ENCODE peak calls at places on chromosomes 16 and 17, in seven cellular contexts. P is fibroblast of pulmonary artery, T is CD14-positive monocyte, H is left lung, I is tibial nerve, K is AG09309, A is HFF-Myc. M is an unnamed sample.
A peak's percentile ranks its signal among the peaks of the same experiment; 100 is the strongest.

GRCh38 chr16:1656808-1657617 is 21.1 kb upstream of the JPT2 start:
- DNase-seq in P (no peak), T (no peak), H (no peak), I (no peak), K (no peak), A (no peak), M (no peak)

GRCh38 chr17:83161298-83162034 is 82.1 kb downstream of the METRNL start:
- DNase-seq in P (no peak), T (no peak), H (peak; percentile 62), I (no peak), K (peak; percentile 63), A (peak; percentile 88), M (no peak)

GRCh38 chr17:35879748-35880654 is at the start of gene CCL5:
- DNase-seq in P (peak; percentile 59), T (no peak), H (no peak), I (no peak), K (no peak), A (no peak), M (no peak)

GRCh38 chr16:1089822-1090619 is 6.0 kb downstream of the C1QTNF8 start:
- DNase-seq in P (no peak), T (no peak), H (no peak), I (no peak), K (no peak), A (no peak), M (no peak)

GRCh38 chr17:13665872-13666635 is 64.3 kb upstream of the HS3ST3A1 start:
- DNase-seq in P (no peak), T (no peak), H (no peak), I (no peak), K (no peak), A (no peak), M (no peak)

GRCh38 chr17:78397681-78398101 is 19.2 kb downstream of the PGS1 start:
- DNase-seq in P (peak; percentile 46), T (no peak), H (no peak), I (no peak), K (no peak), A (no peak), M (no peak)

GRCh38 chr17:3944485-3945388 is 19.5 kb downstream of the ATP2A3 start:
- DNase-seq in P (peak; percentile 52), T (no peak), H (peak; percentile 85), I (peak; percentile 34), K (no peak), A (no peak), M (peak; percentile 93)

GRCh38 chr16:23104032-23104955 is 45.0 kb downstream of the USP31 start:
- DNase-seq in P (no peak), T (no peak), H (no peak), I (no peak), K (no peak), A (no peak), M (no peak)

GRCh38 chr17:70239391-70239826 is 70.1 kb downstream of the KCNJ2 start:
- DNase-seq in P (no peak), T (no peak), H (no peak), I (no peak), K (no peak), A (no peak), M (no peak)

GRCh38 chr16:3645108-3645503 is 9.4 kb upstream of the DNASE1 start:
- DNase-seq in P (no peak), T (no peak), H (no peak), I (no peak), K (no peak), A (no peak), M (no peak)

GRCh38 chr16:87163637-87164036 is 153.6 kb downstream of the C16orf95 start:
- DNase-seq in P (no peak), T (no peak), H (no peak), I (no peak), K (no peak), A (no peak), M (no peak)

GRCh38 chr17:63445571-63446217 is 412 bp downstream of the CYB561 start:
- DNase-seq in P (peak; percentile 38), T (no peak), H (peak; percentile 81), I (no peak), K (no peak), A (no peak), M (peak; percentile 57)

GRCh38 chr17:76264755-76265623 is at the start of gene UBALD2:
- DNase-seq in P (peak; percentile 100), T (peak; percentile 99), H (peak; percentile 98), I (peak; percentile 98), K (peak; percentile 99), A (peak; percentile 97), M (peak; percentile 96)

GRCh38 chr17:73474370-73474988 is 162.7 kb upstream of the CDC42EP4 start:
- DNase-seq in P (peak; percentile 79), T (no peak), H (peak; percentile 76), I (peak; percentile 21), K (peak; percentile 0), A (peak; percentile 7), M (no peak)

GRCh38 chr16:76176153-76176552 is 101.0 kb upstream of the CNTNAP4 start:
- DNase-seq in P (no peak), T (no peak), H (no peak), I (no peak), K (no peak), A (no peak), M (no peak)

GRCh38 chr16:23026777-23027362 is 122.4 kb downstream of the USP31 start:
- DNase-seq in P (peak; percentile 30), T (no peak), H (no peak), I (no peak), K (no peak), A (peak; percentile 15), M (peak; percentile 74)

GRCh38 chr16:30652005-30652296 is 1.2 kb downstream of the PRR14 start:
- DNase-seq in P (no peak), T (no peak), H (no peak), I (no peak), K (no peak), A (no peak), M (no peak)

GRCh38 chr16:30652718-30653117 is 2.0 kb downstream of the PRR14 start:
- DNase-seq in P (no peak), T (no peak), H (no peak), I (no peak), K (no peak), A (no peak), M (no peak)

GRCh38 chr16:30651124-30652004 is 604 bp downstream of the PRR14 start:
- DNase-seq in P (peak; percentile 68), T (peak; percentile 69), H (peak; percentile 94), I (peak; percentile 26), K (no peak), A (no peak), M (peak; percentile 61)

GRCh38 chr16:30649725-30650368 is 913 bp upstream of the PRR14 start:
- DNase-seq in P (no peak), T (no peak), H (no peak), I (peak; percentile 27), K (no peak), A (no peak), M (no peak)

DNA sequence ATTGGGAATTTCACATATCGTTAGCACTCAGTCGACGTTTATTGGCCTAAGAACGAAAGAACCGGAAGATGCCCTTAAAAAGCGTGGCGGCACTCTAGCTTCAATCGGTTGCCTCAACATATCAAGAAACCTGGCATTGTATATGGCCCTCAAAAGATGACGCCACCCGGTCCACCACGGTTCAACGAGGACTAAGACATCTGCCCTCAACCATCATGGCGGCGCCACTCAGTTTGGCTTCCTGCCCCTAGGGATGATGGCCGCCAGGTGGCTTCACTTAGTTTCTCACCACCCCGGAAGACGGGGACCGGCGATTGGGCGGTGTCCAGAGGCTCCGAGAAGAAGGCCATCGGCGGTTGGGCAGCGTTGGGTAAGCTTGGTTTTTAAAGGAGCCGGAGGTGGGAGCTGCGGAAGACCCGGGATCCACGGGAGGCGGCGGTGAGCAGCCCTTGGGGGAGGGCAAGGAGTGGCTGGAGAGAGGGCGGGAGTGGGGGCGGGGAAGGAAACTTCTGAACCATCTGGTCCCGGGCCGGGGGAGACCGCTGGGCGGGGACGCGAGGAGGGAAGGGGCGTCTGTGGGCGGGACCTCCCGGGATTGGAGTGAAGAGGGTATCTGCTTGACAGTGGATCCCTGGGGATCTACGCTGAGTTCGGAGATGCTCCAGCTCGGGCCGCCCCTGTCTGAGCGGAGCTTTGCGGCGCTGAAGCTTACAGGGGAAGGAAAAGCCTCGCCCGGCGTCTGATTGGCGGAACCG is at the start of gene PRR14:
- DNase-seq in P (peak; percentile 100), T (peak; percentile 100), H (peak; percentile 99), I (peak; percentile 99), K (peak; percentile 97), A (peak; percentile 97), M (peak; percentile 99)
- TF ChIP-seq CTCF in P (peak; percentile 3), T (no peak), H (peak; percentile 66), I (peak; percentile 20), K (peak; percentile 9), A (no peak), M (no peak)

DNA sequence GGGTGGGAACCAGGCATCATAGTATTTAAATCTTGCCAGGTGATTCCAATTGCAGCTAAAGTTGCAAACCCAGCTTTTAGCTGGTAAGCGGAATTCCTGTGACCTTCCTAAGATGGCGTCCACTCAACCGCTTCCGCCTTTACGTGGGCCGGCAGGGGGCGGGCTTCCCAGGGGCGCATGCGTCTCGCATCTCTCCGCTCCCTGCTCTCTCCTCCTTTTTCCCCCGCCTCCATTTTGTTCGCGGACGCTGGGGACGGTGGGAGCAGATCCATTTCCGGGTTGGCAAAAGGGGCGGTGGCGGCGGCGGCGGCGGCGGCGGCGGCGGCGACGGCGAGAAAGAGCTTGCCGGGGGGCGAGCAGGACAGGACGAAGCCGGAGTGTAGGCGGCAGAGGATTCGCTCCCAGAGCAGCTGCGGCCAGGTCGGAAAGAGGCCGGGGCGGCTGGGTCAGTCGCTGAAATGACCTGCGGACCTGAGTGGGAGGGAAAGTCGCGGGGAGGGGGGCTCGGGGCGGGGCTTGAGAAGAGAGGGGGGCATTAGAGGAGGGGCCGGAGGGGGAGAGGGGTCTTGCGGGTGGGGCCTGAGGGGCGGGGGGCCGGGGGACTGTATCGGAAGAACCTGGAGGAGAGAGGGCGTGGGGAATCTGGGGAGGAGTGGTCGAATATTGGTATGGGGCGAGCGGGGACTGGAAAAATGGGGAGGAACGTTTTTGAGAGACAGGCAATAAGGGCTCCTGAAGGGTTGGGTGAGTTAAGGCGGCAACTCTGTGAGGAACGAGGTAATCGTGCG is at the start of gene WIPF2:
- DNase-seq in P (peak; percentile 97), T (peak; percentile 98), H (peak; percentile 98), I (peak; percentile 91), K (peak; percentile 74), A (peak; percentile 78), M (peak; percentile 98)
- TF ChIP-seq CTCF in P (peak; percentile 65), T (peak; percentile 62), H (peak; percentile 78), I (peak; percentile 78), K (peak; percentile 83), A (peak; percentile 83), M (peak; percentile 71)

GRCh38 chr17:27603446-27603820 is 27.6 kb upstream of the LGALS9 start:
- DNase-seq in P (no peak), T (no peak), H (no peak), I (no peak), K (no peak), A (no peak), M (no peak)
- TF ChIP-seq CTCF in P (no peak), T (peak; percentile 46), H (no peak), I (no peak), K (no peak), A (no peak), M (no peak)

DNA sequence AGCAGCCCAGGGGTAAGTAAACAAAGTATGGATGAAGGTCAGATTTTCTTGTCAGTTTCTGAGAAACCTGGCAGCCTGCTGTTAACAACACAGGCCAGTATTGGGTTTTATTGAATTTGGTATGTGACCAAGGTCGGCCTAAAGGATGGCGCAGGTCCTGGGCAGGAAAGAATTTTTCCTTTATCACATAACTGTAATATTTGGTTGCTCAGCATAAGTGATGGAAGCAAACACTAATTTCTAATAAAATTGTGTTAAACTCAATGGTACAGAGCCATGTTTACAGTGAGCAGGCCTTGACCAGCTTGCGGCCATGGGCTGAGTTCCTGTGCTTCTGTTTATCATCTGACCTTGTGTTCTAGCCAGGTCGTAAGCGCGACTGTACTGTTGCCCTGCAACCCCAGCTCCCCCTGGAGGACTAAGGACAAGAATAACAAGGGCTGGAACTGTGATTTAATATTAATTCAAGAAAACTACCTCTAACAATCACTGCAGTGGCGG is 10.5 kb downstream of the POLDIP2 start:
- DNase-seq in P (no peak), T (peak; percentile 4), H (no peak), I (no peak), K (no peak), A (no peak), M (no peak)
- TF ChIP-seq CTCF in P (peak; percentile 42), T (no peak), H (no peak), I (no peak), K (peak; percentile 36), A (peak; percentile 35), M (no peak)

M was measured in nephron progenitor cell.